ENCODE peak calls at places on chromosomes 5 and 9, in nine cellular contexts. H is GM13976; Q is CD4-positive, alpha-beta memory T cell; B is glomerular endothelial cell; X is type B pancreatic cell; A is activated CD4-positive, alpha-beta T cell treated with anti-CD3 and anti-CD28 coated beads for 24 hours; D is Right ventricle myocardium superior; P is NCI-H524; R is activated T-cell treated with anti-CD3 and anti-CD28 coated beads, Interleukin-2, amount 50 U/mL, for 48 hours. Z is an unnamed sample.
A peak's percentile ranks its signal among the peaks of the same experiment; 100 is the strongest.

GRCh38 chr5:130021000-130021399 is 116.7 kb downstream of the CHSY3 start:
- DNase-seq in B (no peak), A (no peak), Q (no peak), D (no peak), X (no peak), H (no peak), P (no peak), R (no peak), Z (no peak)

GRCh38 chr5:40401281-40401680 is 278.4 kb upstream of the PTGER4 start:
- DNase-seq in A (no peak), R (no peak), D (no peak), B (no peak), H (no peak), Q (no peak), X (no peak), P (no peak), Z (no peak)

GRCh38 chr5:169328401-169328800 is 27.5 kb upstream of the SLIT3 start:
- DNase-seq in D (no peak), R (no peak), A (no peak), Q (no peak), P (no peak), X (no peak), H (no peak), B (no peak), Z (no peak)

GRCh38 chr5:72377920-72378635 is 57.9 kb downstream of the PTCD2 start:
- DNase-seq in H (no peak), D (peak; percentile 57), B (no peak), X (no peak), R (no peak), A (no peak), P (peak; percentile 96), Q (no peak), Z (no peak)

GRCh38 chr5:41747291-41747690 is 122.9 kb downstream of the OXCT1 start:
- DNase-seq in R (no peak), Q (no peak), P (no peak), X (no peak), B (peak; percentile 47), A (no peak), D (no peak), H (no peak), Z (no peak)

GRCh38 chr9:131100445-131100844 is 4.1 kb downstream of the AIF1L start:
- DNase-seq in P (no peak), H (no peak), Q (no peak), B (no peak), R (no peak), A (no peak), X (no peak), D (no peak), Z (no peak)

GRCh38 chr5:134083517-134083916 is 31.0 kb upstream of the TCF7 start:
- DNase-seq in R (peak; percentile 22), X (no peak), H (no peak), P (no peak), D (no peak), Q (no peak), A (no peak), B (no peak), Z (no peak)

GRCh38 chr5:157253547-157253946 is 12.4 kb upstream of the CYFIP2 start:
- DNase-seq in R (no peak), X (no peak), D (no peak), P (no peak), A (no peak), H (peak; percentile 68), Q (no peak), B (no peak), Z (no peak)

GRCh38 chr9:13993482-13994267 is 320.3 kb downstream of the NFIB start:
- DNase-seq in H (no peak), P (no peak), R (no peak), A (no peak), Q (no peak), D (no peak), X (no peak), B (no peak), Z (no peak)

Z was measured in GM18507.